ENCODE peak calls at places on chromosomes 11 and 22, in five cellular contexts. E, C, B, A and O are unnamed samples.

GRCh38 chr11:125201525-125202121 is 37.1 kb downstream of the PKNOX2 start:
- DNase-seq in C (no peak), B (no peak), E (peak; percentile 52), A (no peak), O (no peak)

GRCh38 chr22:27492566-27493201 is 308.9 kb downstream of the MN1 start:
- DNase-seq in C (no peak), A (no peak), E (no peak), B (no peak), O (no peak)

GRCh38 chr11:100719809-100720221 is 32.7 kb downstream of the ARHGAP42 start:
- DNase-seq in A (no peak), B (peak; percentile 90), C (no peak), E (no peak), O (no peak)

GRCh38 chr11:61879152-61879551 is 12.2 kb downstream of the FADS3 start:
- DNase-seq in B (no peak), A (no peak), C (no peak), E (no peak), O (no peak)

GRCh38 chr11:5204787-5205186 is 4.3 kb upstream of the OR51V1 start:
- DNase-seq in B (peak; percentile 2), C (no peak), A (no peak), E (peak; percentile 44), O (peak; percentile 15)

GRCh38 chr22:45296628-45297297 is 12.0 kb downstream of the UPK3A start:
- DNase-seq in B (no peak), A (peak; percentile 74), C (no peak), E (no peak), O (no peak)

GRCh38 chr11:29051935-29052334 is 943.7 kb downstream of the METTL15 start:
- DNase-seq in E (no peak), B (no peak), C (no peak), A (no peak), O (no peak)

GRCh38 chr22:21623402-21623970 is 6.3 kb downstream of the YDJC start:
- DNase-seq in B (no peak), C (no peak), E (no peak), A (no peak), O (no peak)

GRCh38 chr11:107683807-107684206 is 28.0 kb downstream of the SLN start:
- DNase-seq in B (no peak), E (no peak), C (no peak), A (no peak), O (peak; percentile 53)

GRCh38 chr22:45031629-45032403 is 22.0 kb upstream of the PHF21B start:
- DNase-seq in A (no peak), B (no peak), E (no peak), C (no peak), O (no peak)

GRCh38 chr22:10961043-10961860 is 4566.7 kb upstream of the OR11H1 start:
- DNase-seq in E (no peak), A (no peak), C (peak; percentile 43), B (no peak), O (no peak)

GRCh38 chr11:27705873-27706820 is 5.9 kb upstream of the BDNF start:
- DNase-seq in A (no peak), C (no peak), E (no peak), B (peak; percentile 20), O (peak; percentile 59)

GRCh38 chr22:32539631-32540449 is 65.2 kb downstream of the FBXO7 start:
- DNase-seq in E (no peak), A (no peak), C (no peak), B (no peak), O (no peak)

GRCh38 chr11:117986981-117987495 is 844 bp downstream of the IL10RA start:
- DNase-seq in C (no peak), B (no peak), E (no peak), A (peak; percentile 70), O (no peak)

GRCh38 chr11:112302226-112302868 is 41.7 kb upstream of the PLET1 start:
- DNase-seq in E (no peak), A (no peak), B (no peak), C (no peak), O (peak; percentile 17)

GRCh38 chr22:36365020-36365411 is 22.8 kb downstream of the MYH9 start:
- DNase-seq in A (peak; percentile 81), C (no peak), E (no peak), B (no peak), O (no peak)

GRCh38 chr11:128448487-128448886 is 138.9 kb downstream of the ETS1 start:
- DNase-seq in A (no peak), B (no peak), C (peak; percentile 79), E (no peak), O (no peak)

GRCh38 chr11:79113099-79113498 is 327.7 kb downstream of the TENM4 start:
- DNase-seq in C (no peak), B (no peak), A (no peak), E (no peak), O (no peak)

GRCh38 chr22:47540011-47540410 is 777.6 kb downstream of the TBC1D22A start:
- DNase-seq in A (no peak), C (no peak), E (no peak), B (no peak), O (no peak)

GRCh38 chr11:64931290-64931689 is 4.4 kb downstream of the GPHA2 start:
- DNase-seq in C (no peak), E (no peak), A (no peak), B (no peak), O (no peak)

GRCh38 chr11:11691296-11692141 is 69.7 kb upstream of the GALNT18 start:
- DNase-seq in A (no peak), C (no peak), B (peak; percentile 19), E (peak; percentile 67), O (no peak)

GRCh38 chr22:43449205-43449830 is 37.5 kb downstream of the MPPED1 start:
- DNase-seq in B (no peak), A (no peak), C (no peak), E (no peak), O (peak; percentile 30)

GRCh38 chr11:59668188-59668949 is 468 bp downstream of the PATL1 start:
- DNase-seq in B (peak; percentile 28), C (no peak), A (no peak), E (peak; percentile 78), O (no peak)